ENCODE peak calls at places on chromosome 12, in seven cellular contexts. C, Q, X, V, A, J and W are unnamed samples.

GRCh38 chr12:51318846-51319570 is 5.0 kb downstream of the BIN2 start:
- DNase-seq in C (no peak), Q (no peak), X (no peak), V (no peak), A (no peak), J (peak; percentile 69), W (no peak)

GRCh38 chr12:125403145-125403789 is 338.0 kb downstream of the AACS start:
- DNase-seq in C (no peak), Q (no peak), X (no peak), V (peak; percentile 13), A (no peak), J (no peak), W (no peak)

GRCh38 chr12:93847517-93848452 is 170.6 kb downstream of the CRADD start:
- DNase-seq in C (no peak), Q (no peak), X (no peak), V (no peak), A (peak; percentile 35), J (no peak), W (peak; percentile 35)

GRCh38 chr12:26346748-26347147 is 151.4 kb downstream of the SSPN start:
- DNase-seq in C (peak; percentile 22), Q (no peak), X (no peak), V (no peak), A (no peak), J (no peak), W (no peak)

GRCh38 chr12:52872644-52873384 is 24.0 kb upstream of the KRT78 start:
- DNase-seq in C (no peak), Q (no peak), X (no peak), V (no peak), A (no peak), J (no peak), W (no peak)

GRCh38 chr12:84842406-84843013 is 70.1 kb downstream of the SLC6A15 start:
- DNase-seq in C (peak; percentile 24), Q (peak; percentile 55), X (no peak), V (peak; percentile 38), A (no peak), J (no peak), W (peak; percentile 9)

GRCh38 chr12:104137175-104137901 is 672 bp downstream of the NFYB start:
- DNase-seq in C (peak; percentile 22), Q (no peak), X (peak; percentile 9), V (peak; percentile 32), A (peak; percentile 24), J (peak; percentile 31), W (no peak)

GRCh38 chr12:25023808-25024207 is 74.9 kb upstream of the BCAT1 start:
- DNase-seq in C (no peak), Q (no peak), X (no peak), V (no peak), A (no peak), J (no peak), W (no peak)

GRCh38 chr12:75725505-75726120 is 214.2 kb upstream of the KRR1 start:
- DNase-seq in C (peak; percentile 41), Q (no peak), X (no peak), V (no peak), A (no peak), J (no peak), W (no peak)

GRCh38 chr12:6065872-6066217 is 58.6 kb downstream of the VWF start:
- DNase-seq in C (no peak), Q (no peak), X (peak; percentile 25), V (no peak), A (no peak), J (no peak), W (no peak)

GRCh38 chr12:107616941-107617340 is 68.7 kb upstream of the PWP1 start:
- DNase-seq in C (no peak), Q (no peak), X (no peak), V (no peak), A (no peak), J (no peak), W (no peak)

GRCh38 chr12:4380332-4380731 is 820 bp upstream of the FGF23 start:
- DNase-seq in C (no peak), Q (no peak), X (no peak), V (no peak), A (no peak), J (no peak), W (no peak)

GRCh38 chr12:122306407-122306806 is 40.1 kb upstream of the VPS33A start:
- DNase-seq in C (no peak), Q (no peak), X (no peak), V (no peak), A (no peak), J (no peak), W (no peak)

GRCh38 chr12:12441891-12442461 is 85.1 kb downstream of the BORCS5 start:
- DNase-seq in C (no peak), Q (no peak), X (no peak), V (no peak), A (no peak), J (peak; percentile 89), W (no peak)

GRCh38 chr12:19757317-19757877 is 318.1 kb downstream of the AEBP2 start:
- DNase-seq in C (no peak), Q (no peak), X (no peak), V (peak; percentile 24), A (no peak), J (no peak), W (no peak)

GRCh38 chr12:106249411-106250135 is 1.8 kb upstream of the CKAP4 start:
- DNase-seq in C (no peak), Q (no peak), X (no peak), V (no peak), A (peak; percentile 44), J (no peak), W (no peak)

GRCh38 chr12:26845984-26846383 is 13.0 kb upstream of the ITPR2 start:
- DNase-seq in C (peak; percentile 90), Q (no peak), X (no peak), V (no peak), A (no peak), J (no peak), W (no peak)

GRCh38 chr12:88237954-88238353 is 95.8 kb downstream of the TMTC3 start:
- DNase-seq in C (peak; percentile 41), Q (no peak), X (no peak), V (peak; percentile 20), A (no peak), J (no peak), W (peak; percentile 32)

GRCh38 chr12:89893972-89894706 is 185.5 kb upstream of the ATP2B1 start:
- DNase-seq in C (no peak), Q (no peak), X (no peak), V (no peak), A (no peak), J (no peak), W (no peak)

GRCh38 chr12:77299910-77300772 is 234.8 kb upstream of the E2F7 start:
- DNase-seq in C (peak; percentile 56), Q (no peak), X (no peak), V (peak; percentile 76), A (no peak), J (no peak), W (no peak)

GRCh38 chr12:100851637-100852036 is 57.1 kb downstream of the ANO4 start:
- DNase-seq in C (no peak), Q (no peak), X (no peak), V (no peak), A (no peak), J (no peak), W (no peak)

GRCh38 chr12:71787574-71787973 is 32.9 kb downstream of the RAB21 start:
- DNase-seq in C (no peak), Q (no peak), X (no peak), V (no peak), A (no peak), J (no peak), W (no peak)

GRCh38 chr12:114853003-114853529 is 169.1 kb upstream of the TBX3 start:
- DNase-seq in C (no peak), Q (no peak), X (no peak), V (no peak), A (no peak), J (no peak), W (no peak)

GRCh38 chr12:78725951-78726550 is 138.5 kb upstream of the SYT1 start:
- DNase-seq in C (no peak), Q (no peak), X (no peak), V (no peak), A (no peak), J (no peak), W (no peak)

GRCh38 chr12:124551268-124552144 is 15.9 kb downstream of the NCOR2 start:
- DNase-seq in C (no peak), Q (peak; percentile 63), X (no peak), V (no peak), A (no peak), J (no peak), W (no peak)

GRCh38 chr12:30792648-30793499 is 38.1 kb upstream of the CAPRIN2 start:
- DNase-seq in C (peak; percentile 37), Q (no peak), X (no peak), V (no peak), A (no peak), J (no peak), W (no peak)

GRCh38 chr12:51531284-51531981 is 59.6 kb upstream of the SCN8A start:
- DNase-seq in C (no peak), Q (no peak), X (no peak), V (no peak), A (no peak), J (no peak), W (no peak)

GRCh38 chr12:76531056-76531455 is 28.5 kb downstream of the OSBPL8 start:
- DNase-seq in C (no peak), Q (no peak), X (no peak), V (no peak), A (no peak), J (no peak), W (no peak)

GRCh38 chr12:6361834-6362233 is 13.5 kb downstream of the SCNN1A start:
- DNase-seq in C (no peak), Q (no peak), X (no peak), V (no peak), A (no peak), J (no peak), W (no peak)